ENCODE peak calls at places on chromosomes 11 and 22, in six cellular contexts. Q is fibroblast of lung; K is H1; X is endodermal cell; L is PC-9; R is CD8-positive, alpha-beta T cell. T is an unnamed sample.

GRCh38 chr11:1834132-1834610 is 619 bp upstream of the SYT8 start:
- DNase-seq in Q (no peak), K (no peak), X (no peak), L (peak; percentile 87), R (no peak), T (peak; percentile 94)

GRCh38 chr22:43476751-43477150 is 64.9 kb downstream of the MPPED1 start:
- DNase-seq in Q (no peak), K (no peak), X (no peak), L (no peak), R (no peak), T (no peak)

GRCh38 chr11:119686483-119686882 is 42.5 kb downstream of the NECTIN1 start:
- DNase-seq in Q (no peak), K (no peak), X (no peak), L (no peak), R (no peak), T (no peak)

GRCh38 chr11:44301856-44302231 is 8.1 kb downstream of the ALX4 start:
- DNase-seq in Q (no peak), K (no peak), X (no peak), L (peak; percentile 80), R (no peak), T (no peak)

GRCh38 chr22:21026783-21027692 is 5.3 kb downstream of the SLC7A4 start:
- DNase-seq in Q (peak; percentile 40), K (no peak), X (no peak), L (no peak), R (no peak), T (peak; percentile 76)

GRCh38 chr11:61904539-61905048 is 12.8 kb downstream of the RAB3IL1 start:
- DNase-seq in Q (no peak), K (no peak), X (peak; percentile 91), L (no peak), R (no peak), T (no peak)

GRCh38 chr11:72225411-72225951 is 914 bp downstream of the INPPL1 start:
- DNase-seq in Q (no peak), K (no peak), X (peak; percentile 62), L (no peak), R (no peak), T (no peak)

GRCh38 chr22:40076702-40077645 is 82.2 kb downstream of the FAM83F start:
- DNase-seq in Q (peak; percentile 36), K (no peak), X (no peak), L (peak; percentile 86), R (no peak), T (no peak)

GRCh38 chr11:129937592-129938238 is 42.3 kb upstream of the NFRKB start:
- DNase-seq in Q (no peak), K (no peak), X (no peak), L (no peak), R (no peak), T (no peak)

GRCh38 chr22:46754110-46754799 is 8.2 kb upstream of the TBC1D22A start:
- DNase-seq in Q (peak; percentile 93), K (no peak), X (no peak), L (peak; percentile 97), R (peak; percentile 38), T (peak; percentile 92)

DNA sequence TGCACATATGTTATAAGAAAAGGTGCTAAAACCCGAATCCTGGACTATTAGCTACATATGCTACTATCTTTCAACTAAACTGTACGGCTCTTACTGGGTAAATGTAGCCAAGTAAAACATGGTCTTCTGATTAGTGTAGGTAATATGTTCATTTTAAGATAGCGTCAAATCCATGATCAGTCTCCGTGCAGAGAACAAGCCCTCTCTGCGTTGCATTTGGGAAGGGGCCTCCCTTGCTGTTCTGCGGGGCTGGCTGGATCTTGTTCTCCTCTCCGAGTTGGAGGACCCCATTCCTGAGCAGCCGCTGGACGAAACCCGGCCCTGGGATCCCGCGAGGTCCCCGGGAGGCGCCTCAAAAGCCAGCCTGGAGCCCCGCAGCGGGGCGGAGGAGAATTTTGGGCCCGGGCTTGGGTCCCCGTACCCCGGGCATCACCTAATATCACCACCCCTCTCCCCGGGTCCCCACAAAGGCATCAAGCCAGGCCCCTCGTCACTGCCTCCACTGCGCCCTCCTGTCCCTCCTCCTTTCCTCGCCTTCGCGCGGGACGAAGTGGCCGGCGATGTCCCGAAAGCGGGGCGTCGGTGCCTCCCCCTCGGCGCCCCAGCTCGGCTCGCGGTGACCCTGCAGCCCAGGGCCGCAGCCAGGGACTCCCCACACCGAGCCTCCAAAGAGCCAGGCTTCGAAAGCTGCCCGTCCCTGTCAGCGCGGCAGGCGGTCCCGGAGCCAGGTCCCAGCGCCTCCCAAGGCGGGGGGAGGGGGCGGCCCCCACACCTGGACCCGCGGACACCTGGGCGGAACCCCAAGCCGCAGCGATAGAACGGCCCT is 54.5 kb upstream of the FBXO3 start:
- DNase-seq in Q (no peak), K (no peak), X (peak; percentile 61), L (peak; percentile 1), R (no peak), T (no peak)
- H3K4me1 ChIP-seq in Q (peaks cover 2% of the 10 kb centered on the region), K (no peaks in the 10 kb centered on the region), X (no peaks in the 10 kb centered on the region), L (peaks cover 18% of the 10 kb centered on the region), R (peaks cover 7% of the 10 kb centered on the region), T (peaks cover 3% of the 10 kb centered on the region)

DNA sequence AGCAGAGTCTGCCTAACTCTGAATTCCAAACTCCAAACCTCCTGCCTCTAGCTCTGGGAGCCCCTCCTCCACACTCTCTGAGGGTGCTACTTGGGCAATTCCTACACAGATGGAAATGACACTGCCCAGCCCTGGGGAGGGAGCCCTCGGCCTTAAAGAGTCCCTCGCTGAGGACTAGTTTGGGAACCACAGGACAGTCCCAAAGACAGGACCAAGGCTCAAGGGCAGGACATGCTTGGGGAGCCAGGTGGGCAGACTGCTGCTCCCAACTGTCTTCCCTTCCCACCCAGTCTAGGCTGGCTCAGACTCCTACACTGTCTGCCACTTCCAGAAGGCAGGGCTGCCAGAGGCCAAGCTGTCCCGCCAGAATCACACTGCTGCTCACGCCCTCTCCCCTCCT is 9.9 kb downstream of the ARRB1 start:
- DNase-seq in Q (no peak), K (no peak), X (no peak), L (no peak), R (no peak), T (no peak)
- H3K4me1 ChIP-seq in Q (peaks cover 51% of the 10 kb centered on the region), K (peaks cover 17% of the 10 kb centered on the region), X (peaks cover 32% of the 10 kb centered on the region), L (peaks cover 93% of the 10 kb centered on the region), R (peaks cover 98% of the 10 kb centered on the region), T (peaks cover 3% of the 10 kb centered on the region)

GRCh38 chr11:12003329-12003728 is 5.1 kb downstream of the DKK3 start:
- DNase-seq in Q (no peak), K (no peak), X (no peak), L (no peak), R (no peak), T (no peak)

GRCh38 chr11:12006552-12007229 is 1.7 kb downstream of the DKK3 start:
- DNase-seq in Q (no peak), K (no peak), X (no peak), L (no peak), R (no peak), T (no peak)

GRCh38 chr11:12003815-12004214 is 4.6 kb downstream of the DKK3 start:
- DNase-seq in Q (no peak), K (no peak), X (no peak), L (no peak), R (no peak), T (no peak)

GRCh38 chr11:12005476-12005875 is 3.0 kb downstream of the DKK3 start:
- DNase-seq in Q (peak; percentile 87), K (no peak), X (no peak), L (no peak), R (no peak), T (peak; percentile 46)

GRCh38 chr11:12005061-12005460 is 3.4 kb downstream of the DKK3 start:
- DNase-seq in Q (no peak), K (no peak), X (no peak), L (no peak), R (no peak), T (no peak)
- H3K4me1 ChIP-seq in Q (peaks cover 29% of the 10 kb centered on the region), K (no peaks in the 10 kb centered on the region), X (peaks cover 4% of the 10 kb centered on the region), L (no peaks in the 10 kb centered on the region), R (peaks cover 10% of the 10 kb centered on the region), T (peaks cover 13% of the 10 kb centered on the region)

GRCh38 chr11:46673713-46674462 is 26.5 kb downstream of the ARHGAP1 start:
- DNase-seq in Q (no peak), K (no peak), X (peak; percentile 57), L (no peak), R (no peak), T (no peak)

GRCh38 chr11:46669606-46670243 is 30.7 kb downstream of the ARHGAP1 start:
- DNase-seq in Q (no peak), K (no peak), X (peak; percentile 62), L (no peak), R (no peak), T (no peak)

GRCh38 chr11:46671958-46672315 is 28.5 kb downstream of the ARHGAP1 start:
- DNase-seq in Q (no peak), K (no peak), X (no peak), L (no peak), R (no peak), T (no peak)

GRCh38 chr11:46674463-46675287 is 25.7 kb downstream of the ARHGAP1 start:
- DNase-seq in Q (no peak), K (peak; percentile 39), X (peak; percentile 93), L (no peak), R (peak; percentile 32), T (no peak)

DNA sequence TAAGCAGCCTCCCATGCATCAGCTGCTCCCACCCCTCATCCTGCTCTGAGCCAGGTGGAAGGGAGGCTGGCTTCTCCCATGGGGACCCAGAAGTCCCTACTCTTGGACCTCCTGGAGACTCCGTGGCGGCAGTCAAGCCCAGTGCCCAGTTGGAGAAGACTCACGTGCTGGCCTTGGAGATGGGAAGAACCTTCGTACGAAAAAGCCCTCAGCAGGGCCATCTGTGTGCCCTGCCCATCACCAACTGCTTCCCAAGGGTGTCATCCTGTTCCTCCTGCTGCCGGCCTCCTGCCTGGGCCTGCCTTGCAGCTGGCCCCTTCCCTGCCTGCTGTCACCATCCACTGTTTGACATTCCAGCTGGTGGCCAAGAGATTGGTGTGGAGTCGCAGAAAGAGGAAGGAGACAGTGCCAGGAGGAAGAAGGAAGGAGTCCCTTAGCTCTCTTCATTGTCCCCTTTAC is 28.0 kb downstream of the ARHGAP1 start:
- DNase-seq in Q (no peak), K (no peak), X (no peak), L (no peak), R (no peak), T (no peak)
- H3K4me1 ChIP-seq in Q (peaks cover 4% of the 10 kb centered on the region), K (peaks cover 9% of the 10 kb centered on the region), X (peaks cover 4% of the 10 kb centered on the region), L (peaks cover 5% of the 10 kb centered on the region), R (peaks cover 83% of the 10 kb centered on the region), T (peaks cover 11% of the 10 kb centered on the region)

GRCh38 chr22:36467042-36467810 is 14.2 kb downstream of the TXN2 start:
- DNase-seq in Q (peak; percentile 91), K (no peak), X (no peak), L (no peak), R (no peak), T (peak; percentile 73)

GRCh38 chr22:36469094-36469710 is 12.2 kb downstream of the TXN2 start:
- DNase-seq in Q (no peak), K (no peak), X (no peak), L (no peak), R (no peak), T (no peak)

GRCh38 chr22:36470162-36470993 is 11.1 kb downstream of the TXN2 start:
- DNase-seq in Q (peak; percentile 93), K (peak; percentile 65), X (peak; percentile 94), L (peak; percentile 77), R (peak; percentile 83), T (peak; percentile 88)

GRCh38 chr22:36466258-36466657 is 15.2 kb downstream of the TXN2 start:
- DNase-seq in Q (no peak), K (no peak), X (no peak), L (no peak), R (no peak), T (no peak)

GRCh38 chr22:36467946-36468345 is 13.5 kb downstream of the TXN2 start:
- DNase-seq in Q (peak; percentile 97), K (no peak), X (no peak), L (peak; percentile 89), R (no peak), T (peak; percentile 90)
- H3K4me1 ChIP-seq in Q (peaks cover 61% of the 10 kb centered on the region), K (no peaks in the 10 kb centered on the region), X (no peaks in the 10 kb centered on the region), L (peaks cover 88% of the 10 kb centered on the region), R (peaks cover 14% of the 10 kb centered on the region), T (peaks cover 48% of the 10 kb centered on the region)

GRCh38 chr11:65442952-65443351 is 20.4 kb downstream of the NEAT1 start:
- DNase-seq in Q (no peak), K (no peak), X (peak; percentile 51), L (no peak), R (no peak), T (no peak)
- H3K4me1 ChIP-seq in Q (peaks cover 14% of the 10 kb centered on the region), K (no peaks in the 10 kb centered on the region), X (no peaks in the 10 kb centered on the region), L (peaks cover 50% of the 10 kb centered on the region), R (peaks cover 10% of the 10 kb centered on the region), T (peaks cover 5% of the 10 kb centered on the region)